ENCODE peak calls at places on chromosomes 12 and 14, in nine cellular contexts. One of them, this sample, is unnamed.

GRCh38 chr12:57580466-57580795 is 10.6 kb upstream of the PIP4K2C start:
- DNase-seq in right cardiac atrium: no peak
- DNase-seq in HCT116: no peak
- DNase-seq in stomach: no peak
- DNase-seq in effector memory CD4-positive, alpha-beta T cell: no peak
- DNase-seq in cardiac muscle cell: no peak
- DNase-seq in heart left ventricle: no peak
- DNase-seq in A549: no peak
- DNase-seq in upper lobe of right lung: no peak
- DNase-seq in this sample: no peak

GRCh38 chr14:37598085-37598972 is 2.9 kb downstream of the TTC6 start:
- DNase-seq in stomach: peak; percentile 70
- DNase-seq in heart left ventricle: no peak
- DNase-seq in effector memory CD4-positive, alpha-beta T cell: no peak
- DNase-seq in upper lobe of right lung: peak; percentile 90
- DNase-seq in right cardiac atrium: peak; percentile 25
- DNase-seq in cardiac muscle cell: no peak
- DNase-seq in HCT116: no peak
- DNase-seq in A549: no peak
- DNase-seq in this sample: no peak

GRCh38 chr12:8499616-8500015 is 13.7 kb upstream of the CLEC4D start:
- DNase-seq in HCT116: no peak
- DNase-seq in stomach: no peak
- DNase-seq in effector memory CD4-positive, alpha-beta T cell: no peak
- DNase-seq in cardiac muscle cell: no peak
- DNase-seq in A549: no peak
- DNase-seq in upper lobe of right lung: no peak
- DNase-seq in heart left ventricle: no peak
- DNase-seq in right cardiac atrium: no peak
- DNase-seq in this sample: no peak

GRCh38 chr12:109920266-109920780 is 20.2 kb downstream of the TCHP start:
- DNase-seq in upper lobe of right lung: peak; percentile 39
- DNase-seq in effector memory CD4-positive, alpha-beta T cell: no peak
- DNase-seq in HCT116: no peak
- DNase-seq in stomach: no peak
- DNase-seq in A549: no peak
- DNase-seq in cardiac muscle cell: no peak
- DNase-seq in heart left ventricle: no peak
- DNase-seq in right cardiac atrium: no peak
- DNase-seq in this sample: no peak

GRCh38 chr12:102429755-102430154 is 50.6 kb downstream of the IGF1 start:
- DNase-seq in upper lobe of right lung: no peak
- DNase-seq in HCT116: no peak
- DNase-seq in cardiac muscle cell: no peak
- DNase-seq in right cardiac atrium: peak; percentile 56
- DNase-seq in heart left ventricle: peak; percentile 37
- DNase-seq in effector memory CD4-positive, alpha-beta T cell: no peak
- DNase-seq in stomach: no peak
- DNase-seq in A549: no peak
- DNase-seq in this sample: no peak

GRCh38 chr12:76375939-76376338 is 27.7 kb upstream of the BBS10 start:
- DNase-seq in cardiac muscle cell: no peak
- DNase-seq in heart left ventricle: no peak
- DNase-seq in effector memory CD4-positive, alpha-beta T cell: no peak
- DNase-seq in stomach: no peak
- DNase-seq in A549: no peak
- DNase-seq in HCT116: no peak
- DNase-seq in right cardiac atrium: no peak
- DNase-seq in upper lobe of right lung: no peak
- DNase-seq in this sample: no peak

GRCh38 chr12:109863961-109864712 is 16.2 kb downstream of the GLTP start:
- DNase-seq in stomach: peak; percentile 76
- DNase-seq in heart left ventricle: no peak
- DNase-seq in cardiac muscle cell: no peak
- DNase-seq in right cardiac atrium: no peak
- DNase-seq in effector memory CD4-positive, alpha-beta T cell: no peak
- DNase-seq in HCT116: no peak
- DNase-seq in upper lobe of right lung: no peak
- DNase-seq in A549: no peak
- DNase-seq in this sample: no peak

GRCh38 chr14:20748439-20748838 is 2.8 kb downstream of the EDDM3A start:
- DNase-seq in cardiac muscle cell: no peak
- DNase-seq in upper lobe of right lung: no peak
- DNase-seq in A549: no peak
- DNase-seq in right cardiac atrium: no peak
- DNase-seq in HCT116: no peak
- DNase-seq in heart left ventricle: no peak
- DNase-seq in effector memory CD4-positive, alpha-beta T cell: no peak
- DNase-seq in stomach: no peak
- DNase-seq in this sample: no peak

GRCh38 chr12:110248096-110248447 is 33.0 kb upstream of the ATP2A2 start:
- DNase-seq in upper lobe of right lung: no peak
- DNase-seq in heart left ventricle: peak; percentile 41
- DNase-seq in stomach: peak; percentile 41
- DNase-seq in A549: no peak
- DNase-seq in cardiac muscle cell: no peak
- DNase-seq in right cardiac atrium: no peak
- DNase-seq in effector memory CD4-positive, alpha-beta T cell: no peak
- DNase-seq in HCT116: no peak
- DNase-seq in this sample: no peak

GRCh38 chr12:42128327-42128726 is 16.3 kb downstream of the GXYLT1 start:
- DNase-seq in HCT116: no peak
- DNase-seq in effector memory CD4-positive, alpha-beta T cell: no peak
- DNase-seq in upper lobe of right lung: no peak
- DNase-seq in right cardiac atrium: no peak
- DNase-seq in A549: no peak
- DNase-seq in stomach: no peak
- DNase-seq in heart left ventricle: no peak
- DNase-seq in cardiac muscle cell: no peak
- DNase-seq in this sample: no peak

GRCh38 chr14:76919811-76920571 is 93.8 kb downstream of the LRRC74A start:
- DNase-seq in upper lobe of right lung: no peak
- DNase-seq in stomach: peak; percentile 32
- DNase-seq in cardiac muscle cell: no peak
- DNase-seq in right cardiac atrium: peak; percentile 78
- DNase-seq in HCT116: no peak
- DNase-seq in effector memory CD4-positive, alpha-beta T cell: no peak
- DNase-seq in heart left ventricle: peak; percentile 59
- DNase-seq in A549: no peak
- DNase-seq in this sample: peak; percentile 52

GRCh38 chr14:77868552-77869300 is 68.8 kb downstream of the ADCK1 start:
- DNase-seq in heart left ventricle: no peak
- DNase-seq in HCT116: no peak
- DNase-seq in upper lobe of right lung: no peak
- DNase-seq in right cardiac atrium: no peak
- DNase-seq in effector memory CD4-positive, alpha-beta T cell: no peak
- DNase-seq in A549: no peak
- DNase-seq in cardiac muscle cell: no peak
- DNase-seq in stomach: no peak
- DNase-seq in this sample: no peak

GRCh38 chr14:74083784-74084276 is 423 bp downstream of the ALDH6A1 start:
- DNase-seq in right cardiac atrium: peak; percentile 58
- DNase-seq in A549: no peak
- DNase-seq in upper lobe of right lung: no peak
- DNase-seq in heart left ventricle: no peak
- DNase-seq in effector memory CD4-positive, alpha-beta T cell: no peak
- DNase-seq in stomach: no peak
- DNase-seq in cardiac muscle cell: no peak
- DNase-seq in HCT116: no peak
- DNase-seq in this sample: no peak

GRCh38 chr12:77152623-77153193 is 87.3 kb upstream of the E2F7 start:
- DNase-seq in effector memory CD4-positive, alpha-beta T cell: no peak
- DNase-seq in upper lobe of right lung: no peak
- DNase-seq in right cardiac atrium: no peak
- DNase-seq in heart left ventricle: no peak
- DNase-seq in A549: no peak
- DNase-seq in HCT116: peak; percentile 22
- DNase-seq in stomach: no peak
- DNase-seq in cardiac muscle cell: peak; percentile 52
- DNase-seq in this sample: no peak

GRCh38 chr14:21263284-21264024 is 5.8 kb downstream of the HNRNPC start:
- DNase-seq in heart left ventricle: no peak
- DNase-seq in right cardiac atrium: no peak
- DNase-seq in A549: no peak
- DNase-seq in HCT116: no peak
- DNase-seq in upper lobe of right lung: no peak
- DNase-seq in effector memory CD4-positive, alpha-beta T cell: no peak
- DNase-seq in stomach: no peak
- DNase-seq in cardiac muscle cell: no peak
- DNase-seq in this sample: no peak

DNA sequence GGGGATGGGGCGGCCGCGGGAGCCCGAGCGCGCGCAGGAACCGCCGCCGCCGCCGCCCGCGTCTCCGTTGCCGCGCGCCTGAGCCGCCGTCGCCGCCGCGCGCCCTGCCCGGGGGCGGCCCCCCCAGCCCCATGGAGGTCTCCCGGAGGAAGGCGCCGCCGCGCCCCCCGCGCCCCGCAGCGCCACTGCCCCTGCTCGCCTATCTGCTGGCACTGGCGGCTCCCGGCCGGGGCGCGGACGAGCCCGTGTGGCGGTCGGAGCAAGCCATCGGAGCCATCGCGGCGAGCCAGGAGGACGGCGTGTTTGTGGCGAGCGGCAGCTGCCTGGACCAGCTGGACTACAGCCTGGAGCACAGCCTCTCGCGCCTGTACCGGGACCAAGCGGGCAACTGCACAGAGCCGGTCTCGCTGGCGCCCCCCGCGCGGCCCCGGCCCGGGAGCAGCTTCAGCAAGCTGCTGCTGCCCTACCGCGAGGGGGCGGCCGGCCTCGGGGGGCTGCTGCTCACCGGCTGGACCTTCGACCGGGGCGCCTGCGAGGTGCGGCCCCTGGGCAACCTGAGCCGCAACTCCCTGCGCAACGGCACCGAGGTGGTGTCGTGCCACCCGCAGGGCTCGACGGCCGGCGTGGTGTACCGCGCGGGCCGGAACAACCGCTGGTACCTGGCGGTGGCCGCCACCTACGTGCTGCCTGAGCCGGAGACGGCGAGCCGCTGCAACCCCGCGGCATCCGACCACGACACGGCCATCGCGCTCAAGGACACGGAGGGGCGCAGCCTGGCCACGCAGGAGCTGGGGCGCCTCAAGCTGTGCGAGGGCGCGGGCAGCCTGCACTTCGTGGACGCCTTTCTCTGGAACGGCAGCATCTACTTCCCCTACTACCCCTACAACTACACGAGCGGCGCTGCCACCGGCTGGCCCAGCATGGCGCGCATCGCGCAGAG is 734 bp downstream of the PLXNC1 start:
- DNase-seq in right cardiac atrium: peak; percentile 74
- DNase-seq in heart left ventricle: peak; percentile 62
- DNase-seq in HCT116: no peak
- DNase-seq in cardiac muscle cell: peak; percentile 64
- DNase-seq in effector memory CD4-positive, alpha-beta T cell: no peak
- DNase-seq in upper lobe of right lung: no peak
- DNase-seq in A549: peak; percentile 34
- DNase-seq in stomach: peak; percentile 33
- DNase-seq in this sample: no peak
- H3K27ac ChIP-seq in right cardiac atrium: no peak overlapping the region
- H3K27ac ChIP-seq in heart left ventricle: no peak overlapping the region
- H3K27ac ChIP-seq in HCT116: no peak overlapping the region
- H3K27ac ChIP-seq in cardiac muscle cell: no peak overlapping the region
- H3K27ac ChIP-seq in effector memory CD4-positive, alpha-beta T cell: peak overlapping the region; percentile 18
- H3K27ac ChIP-seq in upper lobe of right lung: peak overlapping the region; percentile 14
- H3K27ac ChIP-seq in A549: peak overlapping the region; percentile 36
- H3K27ac ChIP-seq in stomach: peak overlapping the region; percentile 69
- H3K27ac ChIP-seq in this sample: no peak overlapping the region

GRCh38 chr14:33978892-33979612 is 28.2 kb upstream of the EGLN3 start:
- DNase-seq in A549: no peak
- DNase-seq in cardiac muscle cell: no peak
- DNase-seq in effector memory CD4-positive, alpha-beta T cell: no peak
- DNase-seq in HCT116: no peak
- DNase-seq in heart left ventricle: no peak
- DNase-seq in upper lobe of right lung: no peak
- DNase-seq in right cardiac atrium: no peak
- DNase-seq in stomach: no peak
- DNase-seq in this sample: no peak
- H3K4me1 ChIP-seq in A549: no peaks in the 10 kb centered on the region
- H3K4me1 ChIP-seq in cardiac muscle cell: peaks cover 8% of the 10 kb centered on the region
- H3K4me1 ChIP-seq in effector memory CD4-positive, alpha-beta T cell: no peaks in the 10 kb centered on the region
- H3K4me1 ChIP-seq in HCT116: no peaks in the 10 kb centered on the region
- H3K4me1 ChIP-seq in heart left ventricle: no peaks in the 10 kb centered on the region
- H3K4me1 ChIP-seq in upper lobe of right lung: no peaks in the 10 kb centered on the region
- H3K4me1 ChIP-seq in right cardiac atrium: no peaks in the 10 kb centered on the region
- H3K4me1 ChIP-seq in stomach: no peaks in the 10 kb centered on the region
- H3K4me1 ChIP-seq in this sample: no peaks in the 10 kb centered on the region

GRCh38 chr14:70416322-70416716 is 571 bp downstream of the SYNJ2BP start:
- DNase-seq in A549: no peak
- DNase-seq in cardiac muscle cell: peak; percentile 12
- DNase-seq in right cardiac atrium: no peak
- DNase-seq in upper lobe of right lung: no peak
- DNase-seq in effector memory CD4-positive, alpha-beta T cell: no peak
- DNase-seq in stomach: no peak
- DNase-seq in HCT116: no peak
- DNase-seq in heart left ventricle: no peak
- DNase-seq in this sample: no peak

GRCh38 chr14:70416717-70417349 is at the start of gene SYNJ2BP:
- DNase-seq in cardiac muscle cell: peak; percentile 81
- DNase-seq in stomach: peak; percentile 90
- DNase-seq in upper lobe of right lung: peak; percentile 89
- DNase-seq in heart left ventricle: peak; percentile 77
- DNase-seq in right cardiac atrium: peak; percentile 84
- DNase-seq in effector memory CD4-positive, alpha-beta T cell: peak; percentile 9
- DNase-seq in A549: peak; percentile 91
- DNase-seq in HCT116: peak; percentile 69
- DNase-seq in this sample: peak; percentile 54

GRCh38 chr14:70415788-70416187 is 1.1 kb downstream of the SYNJ2BP start:
- DNase-seq in cardiac muscle cell: no peak
- DNase-seq in right cardiac atrium: no peak
- DNase-seq in upper lobe of right lung: no peak
- DNase-seq in effector memory CD4-positive, alpha-beta T cell: no peak
- DNase-seq in stomach: no peak
- DNase-seq in heart left ventricle: no peak
- DNase-seq in HCT116: no peak
- DNase-seq in A549: no peak
- DNase-seq in this sample: no peak
- H3K4me3 ChIP-seq in cardiac muscle cell: peak overlapping the region; percentile 87
- H3K4me3 ChIP-seq in right cardiac atrium: peak overlapping the region; percentile 100
- H3K4me3 ChIP-seq in upper lobe of right lung: peak overlapping the region; percentile 94
- H3K4me3 ChIP-seq in effector memory CD4-positive, alpha-beta T cell: peak overlapping the region; percentile 78
- H3K4me3 ChIP-seq in stomach: peak overlapping the region; percentile 62
- H3K4me3 ChIP-seq in heart left ventricle: peak overlapping the region; percentile 78
- H3K4me3 ChIP-seq in HCT116: peak overlapping the region; percentile 91
- H3K4me3 ChIP-seq in A549: peak overlapping the region; percentile 66
- H3K4me3 ChIP-seq in this sample: no peak overlapping the region

DNA sequence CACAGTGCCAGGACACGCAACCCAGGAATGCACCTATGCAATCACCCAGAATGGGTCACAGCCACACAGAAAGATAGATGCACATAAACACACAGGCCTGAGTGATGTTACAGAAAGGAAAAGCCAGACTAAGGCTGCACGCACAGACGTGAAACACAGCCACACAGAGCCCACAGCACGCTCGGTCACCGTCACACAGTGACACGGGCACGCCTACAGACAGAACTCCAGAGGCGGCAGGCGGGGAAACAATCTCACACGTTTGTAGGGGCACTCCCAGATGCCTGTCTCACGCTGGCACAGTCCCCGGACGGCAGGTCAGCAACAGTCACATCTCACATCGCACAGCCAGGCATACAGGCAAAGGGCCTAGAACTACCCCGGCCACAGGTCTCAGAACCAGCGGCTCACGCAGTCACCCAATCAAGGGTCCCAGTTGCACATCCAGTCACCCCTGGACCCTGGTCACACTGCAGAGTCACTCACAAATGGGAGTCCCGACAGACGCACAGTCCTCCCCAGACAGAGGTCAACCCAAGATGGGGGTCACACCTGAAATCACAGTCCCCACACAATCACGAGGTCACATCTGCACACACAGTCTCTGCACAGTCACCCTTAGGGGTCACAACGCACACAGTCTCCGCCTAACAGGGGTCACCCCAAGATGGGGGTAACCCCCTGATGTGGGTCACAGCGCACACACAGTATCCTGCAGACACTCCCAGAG is 790 bp downstream of the SSH1 start:
- DNase-seq in effector memory CD4-positive, alpha-beta T cell: peak; percentile 57
- DNase-seq in cardiac muscle cell: peak; percentile 55
- DNase-seq in right cardiac atrium: peak; percentile 92
- DNase-seq in heart left ventricle: peak; percentile 93
- DNase-seq in A549: no peak
- DNase-seq in upper lobe of right lung: peak; percentile 88
- DNase-seq in HCT116: no peak
- DNase-seq in stomach: peak; percentile 83
- DNase-seq in this sample: peak; percentile 65
- H3K27ac ChIP-seq in effector memory CD4-positive, alpha-beta T cell: peak overlapping the region; percentile 48
- H3K27ac ChIP-seq in cardiac muscle cell: peak overlapping the region; percentile 94
- H3K27ac ChIP-seq in right cardiac atrium: peak overlapping the region; percentile 87
- H3K27ac ChIP-seq in heart left ventricle: peak overlapping the region; percentile 97
- H3K27ac ChIP-seq in A549: peak overlapping the region; percentile 95
- H3K27ac ChIP-seq in upper lobe of right lung: peak overlapping the region; percentile 94
- H3K27ac ChIP-seq in HCT116: peak overlapping the region; percentile 92
- H3K27ac ChIP-seq in stomach: peak overlapping the region; percentile 93
- H3K27ac ChIP-seq in this sample: peak overlapping the region; percentile 88